ENCODE peak calls at places on chromosomes 11 and 22, in five cellular contexts. E, A, Y, L and Z are unnamed samples.

GRCh38 chr22:37033605-37034430 is 14.3 kb downstream of the MPST start:
- DNase-seq in L (no peak), E (no peak), A (no peak), Y (no peak), Z (no peak)

GRCh38 chr22:46606886-46607285 is 13.3 kb upstream of the GRAMD4 start:
- DNase-seq in A (no peak), E (no peak), L (no peak), Y (no peak), Z (no peak)

GRCh38 chr11:789951-790350 is at the start of gene CEND1:
- DNase-seq in L (peak), Y (no peak), E (no peak), A (no peak), Z (peak)

GRCh38 chr22:47267531-47268282 is 505.3 kb downstream of the TBC1D22A start:
- DNase-seq in A (no peak), E (no peak), Y (no peak), L (no peak), Z (no peak)

GRCh38 chr11:73012121-73012863 is 129.8 kb downstream of the FCHSD2 start:
- DNase-seq in A (no peak), Y (no peak), E (no peak), L (peak), Z (peak)

GRCh38 chr22:31728857-31729256 is 21.1 kb downstream of the PRR14L start:
- DNase-seq in L (no peak), Y (no peak), A (no peak), E (no peak), Z (no peak)

GRCh38 chr11:34250732-34251639 is 106.8 kb downstream of the ABTB2 start:
- DNase-seq in Y (no peak), E (peak), A (no peak), L (peak), Z (peak)

GRCh38 chr22:20751185-20751851 is 22.6 kb upstream of the SERPIND1 start:
- DNase-seq in A (no peak), E (no peak), Y (no peak), L (no peak), Z (no peak)

GRCh38 chr11:69301491-69302401 is 7.8 kb downstream of the MYEOV start:
- DNase-seq in L (peak), A (no peak), Y (no peak), E (no peak), Z (peak)

GRCh38 chr22:46614070-46614931 is 5.9 kb upstream of the GRAMD4 start:
- DNase-seq in L (no peak), E (no peak), A (no peak), Y (no peak), Z (no peak)

GRCh38 chr11:16261836-16262644 is 94.3 kb downstream of the SOX6 start:
- DNase-seq in Y (no peak), E (no peak), A (no peak), L (no peak), Z (no peak)

GRCh38 chr11:81869337-81870065 is 864.2 kb downstream of the FAM181B start:
- DNase-seq in E (no peak), Y (no peak), L (no peak), A (no peak), Z (no peak)

GRCh38 chr11:116427903-116428637 is 344.7 kb downstream of the BUD13 start:
- DNase-seq in E (no peak), A (no peak), L (no peak), Y (no peak), Z (no peak)

GRCh38 chr22:27709919-27710452 is 91.6 kb downstream of the MN1 start:
- DNase-seq in Y (no peak), A (no peak), E (no peak), L (no peak), Z (no peak)

GRCh38 chr11:44335052-44335894 is 25.3 kb upstream of the ALX4 start:
- DNase-seq in Y (no peak), A (no peak), E (no peak), L (no peak), Z (no peak)

GRCh38 chr11:1202776-1203504 is 19.9 kb upstream of the MUC5B start:
- DNase-seq in Y (no peak), L (peak), E (peak), A (no peak), Z (peak)

GRCh38 chr22:29717789-29718188 is 2.0 kb upstream of the CABP7 start:
- DNase-seq in L (no peak), E (no peak), Y (no peak), A (no peak), Z (no peak)